ENCODE peak calls at places on chromosomes 1 and 21, in five cellular contexts. One of them, this sample, is unnamed.
A peak's percentile ranks its signal among the peaks of the same experiment; 100 is the strongest.

GRCh38 chr21:28799926-28800325 is 192.8 kb downstream of the LTN1 start:
- DNase-seq in mammary epithelial cell: no peak
- DNase-seq in PC-9: no peak
- DNase-seq in endothelial cell of umbilical vein: no peak
- DNase-seq in DND-41: no peak
- DNase-seq in this sample: no peak

GRCh38 chr1:232620356-232620841 is 9.5 kb downstream of the SIPA1L2 start:
- DNase-seq in mammary epithelial cell: peak; percentile 45
- DNase-seq in PC-9: no peak
- DNase-seq in endothelial cell of umbilical vein: peak; percentile 88
- DNase-seq in DND-41: no peak
- DNase-seq in this sample: peak; percentile 64

GRCh38 chr1:198300451-198300850 is 143.7 kb downstream of the NEK7 start:
- DNase-seq in mammary epithelial cell: no peak
- DNase-seq in PC-9: no peak
- DNase-seq in endothelial cell of umbilical vein: no peak
- DNase-seq in DND-41: no peak
- DNase-seq in this sample: no peak

GRCh38 chr1:162672678-162673259 is 40.5 kb downstream of the DDR2 start:
- DNase-seq in mammary epithelial cell: no peak
- DNase-seq in PC-9: no peak
- DNase-seq in endothelial cell of umbilical vein: no peak
- DNase-seq in DND-41: no peak
- DNase-seq in this sample: no peak

GRCh38 chr1:40451238-40451585 is 936 bp downstream of the ZFP69B start:
- DNase-seq in mammary epithelial cell: no peak
- DNase-seq in PC-9: no peak
- DNase-seq in endothelial cell of umbilical vein: no peak
- DNase-seq in DND-41: no peak
- DNase-seq in this sample: peak; percentile 6

GRCh38 chr1:5622412-5622811 is 369.8 kb downstream of the NPHP4 start:
- DNase-seq in mammary epithelial cell: no peak
- DNase-seq in PC-9: no peak
- DNase-seq in endothelial cell of umbilical vein: no peak
- DNase-seq in DND-41: no peak
- DNase-seq in this sample: no peak

GRCh38 chr1:206953126-206953525 is 6.9 kb upstream of the PIGR start:
- DNase-seq in mammary epithelial cell: no peak
- DNase-seq in PC-9: no peak
- DNase-seq in endothelial cell of umbilical vein: no peak
- DNase-seq in DND-41: no peak
- DNase-seq in this sample: no peak

GRCh38 chr1:156623946-156624813 is 5.0 kb downstream of the HAPLN2 start:
- DNase-seq in mammary epithelial cell: peak; percentile 45
- DNase-seq in PC-9: peak; percentile 35
- DNase-seq in endothelial cell of umbilical vein: peak; percentile 34
- DNase-seq in DND-41: no peak
- DNase-seq in this sample: peak; percentile 90

GRCh38 chr1:66605419-66605997 is 71.6 kb downstream of the SGIP1 start:
- DNase-seq in mammary epithelial cell: no peak
- DNase-seq in PC-9: no peak
- DNase-seq in endothelial cell of umbilical vein: no peak
- DNase-seq in DND-41: no peak
- DNase-seq in this sample: no peak

GRCh38 chr1:161227196-161227871 is 1.5 kb downstream of the TOMM40L start:
- DNase-seq in mammary epithelial cell: peak; percentile 63
- DNase-seq in PC-9: peak; percentile 69
- DNase-seq in endothelial cell of umbilical vein: peak; percentile 72
- DNase-seq in DND-41: peak; percentile 84
- DNase-seq in this sample: peak; percentile 92

GRCh38 chr1:24619376-24619775 is 23.7 kb upstream of the SRRM1 start:
- DNase-seq in mammary epithelial cell: peak; percentile 66
- DNase-seq in PC-9: no peak
- DNase-seq in endothelial cell of umbilical vein: no peak
- DNase-seq in DND-41: no peak
- DNase-seq in this sample: no peak

GRCh38 chr1:214328770-214329455 is 48.0 kb downstream of the SMYD2 start:
- DNase-seq in mammary epithelial cell: peak; percentile 77
- DNase-seq in PC-9: peak; percentile 78
- DNase-seq in endothelial cell of umbilical vein: peak; percentile 77
- DNase-seq in DND-41: peak; percentile 77
- DNase-seq in this sample: peak; percentile 92

GRCh38 chr1:205504311-205505075 is at the start of gene CDK18:
- DNase-seq in mammary epithelial cell: peak; percentile 85
- DNase-seq in PC-9: peak; percentile 78
- DNase-seq in endothelial cell of umbilical vein: no peak
- DNase-seq in DND-41: peak; percentile 81
- DNase-seq in this sample: peak; percentile 96

GRCh38 chr1:101905298-101905794 is 91.4 kb downstream of the OLFM3 start:
- DNase-seq in mammary epithelial cell: no peak
- DNase-seq in PC-9: no peak
- DNase-seq in endothelial cell of umbilical vein: no peak
- DNase-seq in DND-41: no peak
- DNase-seq in this sample: no peak

GRCh38 chr21:25370311-25370744 is 237.0 kb downstream of the MRPL39 start:
- DNase-seq in mammary epithelial cell: peak; percentile 9
- DNase-seq in PC-9: no peak
- DNase-seq in endothelial cell of umbilical vein: peak; percentile 75
- DNase-seq in DND-41: no peak
- DNase-seq in this sample: no peak

GRCh38 chr1:107532318-107532717 is 391.5 kb downstream of the NTNG1 start:
- DNase-seq in mammary epithelial cell: peak; percentile 52
- DNase-seq in PC-9: no peak
- DNase-seq in endothelial cell of umbilical vein: no peak
- DNase-seq in DND-41: no peak
- DNase-seq in this sample: no peak

GRCh38 chr21:46009951-46010655 is 28.5 kb downstream of the COL6A1 start:
- DNase-seq in mammary epithelial cell: no peak
- DNase-seq in PC-9: no peak
- DNase-seq in endothelial cell of umbilical vein: no peak
- DNase-seq in DND-41: no peak
- DNase-seq in this sample: no peak

GRCh38 chr1:58886611-58887010 is 102.8 kb upstream of the JUN start:
- DNase-seq in mammary epithelial cell: no peak
- DNase-seq in PC-9: no peak
- DNase-seq in endothelial cell of umbilical vein: no peak
- DNase-seq in DND-41: no peak
- DNase-seq in this sample: no peak

GRCh38 chr1:10767282-10767681 is 29.2 kb downstream of the CASZ1 start:
- DNase-seq in mammary epithelial cell: no peak
- DNase-seq in PC-9: no peak
- DNase-seq in endothelial cell of umbilical vein: no peak
- DNase-seq in DND-41: no peak
- DNase-seq in this sample: no peak

GRCh38 chr1:56644941-56645662 is at the start of gene PRKAA2:
- DNase-seq in mammary epithelial cell: peak; percentile 6
- DNase-seq in PC-9: peak; percentile 63
- DNase-seq in endothelial cell of umbilical vein: peak; percentile 43
- DNase-seq in DND-41: no peak
- DNase-seq in this sample: peak; percentile 73

GRCh38 chr1:211066781-211067384 is 67.1 kb downstream of the KCNH1 start:
- DNase-seq in mammary epithelial cell: no peak
- DNase-seq in PC-9: no peak
- DNase-seq in endothelial cell of umbilical vein: no peak
- DNase-seq in DND-41: no peak
- DNase-seq in this sample: no peak

DNA sequence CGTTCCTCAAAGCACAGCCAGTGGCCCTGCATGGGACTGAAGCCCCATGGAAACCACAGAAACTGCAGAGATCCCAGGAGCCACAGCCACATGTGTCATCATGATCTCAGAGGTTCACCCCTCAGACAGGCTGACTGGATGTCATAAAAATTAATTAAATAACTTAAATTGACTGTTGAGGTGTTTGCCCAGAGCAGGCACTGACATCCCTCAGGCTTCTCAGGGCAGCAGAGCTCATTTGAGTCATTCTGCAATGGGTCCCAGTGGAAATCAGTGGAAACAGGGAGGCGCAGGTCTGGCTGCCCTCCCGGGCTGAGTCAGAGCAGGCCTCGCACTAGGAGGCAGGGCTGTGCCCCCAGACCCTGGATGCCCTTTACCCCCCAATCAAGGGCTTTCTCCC is 135.1 kb downstream of the CDC7 start:
- DNase-seq in mammary epithelial cell: peak; percentile 45
- DNase-seq in PC-9: no peak
- DNase-seq in endothelial cell of umbilical vein: no peak
- DNase-seq in DND-41: no peak
- DNase-seq in this sample: no peak
- TF ChIP-seq CTCF in mammary epithelial cell: no peak
- TF ChIP-seq CTCF in PC-9: no peak
- TF ChIP-seq CTCF in endothelial cell of umbilical vein: no peak
- TF ChIP-seq CTCF in DND-41: no peak
- TF ChIP-seq CTCF in this sample: no peak

DNA sequence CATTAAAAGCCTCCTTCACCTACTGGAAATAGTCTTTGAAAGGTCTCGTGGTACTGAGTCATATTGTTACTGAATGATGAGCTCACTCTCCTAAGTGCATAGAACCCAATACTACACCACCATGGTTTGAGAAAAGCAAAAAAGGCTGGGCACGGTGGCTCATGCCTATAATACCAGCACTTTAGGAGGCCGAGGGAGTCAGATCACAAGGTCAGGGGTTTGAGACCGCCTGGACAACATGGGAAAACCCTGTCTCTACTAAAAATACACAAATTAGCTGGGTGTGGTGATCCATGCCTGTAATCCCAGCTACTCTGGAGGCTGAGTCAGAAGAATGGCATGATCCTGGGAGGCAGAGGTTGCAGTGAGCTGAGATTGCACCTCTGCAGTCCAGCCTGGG is 3.3 kb upstream of the HNRNPCL1 start:
- DNase-seq in mammary epithelial cell: peak; percentile 5
- DNase-seq in PC-9: no peak
- DNase-seq in endothelial cell of umbilical vein: no peak
- DNase-seq in DND-41: no peak
- DNase-seq in this sample: no peak
- TF ChIP-seq EZH2 in mammary epithelial cell: no peak
- TF ChIP-seq EZH2 in PC-9: no peak
- TF ChIP-seq EZH2 in endothelial cell of umbilical vein: no peak
- TF ChIP-seq EZH2 in DND-41: no peak
- TF ChIP-seq EZH2 in this sample: no peak

GRCh38 chr1:225548140-225548857 is 104.6 kb downstream of the ENAH start:
- DNase-seq in mammary epithelial cell: no peak
- DNase-seq in PC-9: no peak
- DNase-seq in endothelial cell of umbilical vein: no peak
- DNase-seq in DND-41: no peak
- DNase-seq in this sample: no peak
- H3K4me2 ChIP-seq in mammary epithelial cell: no peak overlapping the region
- H3K4me2 ChIP-seq in PC-9: no peak overlapping the region
- H3K4me2 ChIP-seq in endothelial cell of umbilical vein: no peak overlapping the region
- H3K4me2 ChIP-seq in DND-41: no peak overlapping the region
- H3K4me2 ChIP-seq in this sample: no peak overlapping the region

GRCh38 chr1:171142081-171142450 is 43.0 kb upstream of the FMO2 start:
- DNase-seq in mammary epithelial cell: no peak
- DNase-seq in PC-9: no peak
- DNase-seq in endothelial cell of umbilical vein: peak; percentile 75
- DNase-seq in DND-41: no peak
- DNase-seq in this sample: no peak
- TF ChIP-seq CTCF in mammary epithelial cell: no peak
- TF ChIP-seq CTCF in PC-9: no peak
- TF ChIP-seq CTCF in endothelial cell of umbilical vein: no peak
- TF ChIP-seq CTCF in DND-41: no peak
- TF ChIP-seq CTCF in this sample: no peak

GRCh38 chr1:46300673-46301405 is 2.6 kb downstream of the LRRC41 start:
- DNase-seq in mammary epithelial cell: peak; percentile 26
- DNase-seq in PC-9: no peak
- DNase-seq in endothelial cell of umbilical vein: peak; percentile 59
- DNase-seq in DND-41: no peak
- DNase-seq in this sample: peak; percentile 7

GRCh38 chr1:46303872-46304326 is 401 bp downstream of the UQCRH start:
- DNase-seq in mammary epithelial cell: no peak
- DNase-seq in PC-9: no peak
- DNase-seq in endothelial cell of umbilical vein: peak; percentile 53
- DNase-seq in DND-41: no peak
- DNase-seq in this sample: peak; percentile 19

GRCh38 chr1:46302091-46303037 is 1.1 kb downstream of the LRRC41 start:
- DNase-seq in mammary epithelial cell: peak; percentile 31
- DNase-seq in PC-9: peak; percentile 60
- DNase-seq in endothelial cell of umbilical vein: peak; percentile 65
- DNase-seq in DND-41: peak; percentile 53
- DNase-seq in this sample: peak; percentile 72

GRCh38 chr1:46301406-46302090 is 1.9 kb downstream of the LRRC41 start:
- DNase-seq in mammary epithelial cell: peak; percentile 48
- DNase-seq in PC-9: no peak
- DNase-seq in endothelial cell of umbilical vein: no peak
- DNase-seq in DND-41: peak; percentile 52
- DNase-seq in this sample: peak; percentile 54

GRCh38 chr1:46303038-46303871 is at the start of the genes LRRC41 and UQCRH:
- DNase-seq in mammary epithelial cell: peak; percentile 93
- DNase-seq in PC-9: peak; percentile 95
- DNase-seq in endothelial cell of umbilical vein: peak; percentile 96
- DNase-seq in DND-41: peak; percentile 93
- DNase-seq in this sample: peak; percentile 96
- TF ChIP-seq EZH2 in mammary epithelial cell: no peak
- TF ChIP-seq EZH2 in PC-9: no peak
- TF ChIP-seq EZH2 in endothelial cell of umbilical vein: no peak
- TF ChIP-seq EZH2 in DND-41: no peak
- TF ChIP-seq EZH2 in this sample: no peak

This sample was measured in GM23338.